ENCODE peak calls at places on chromosomes 5 and 9, in nine cellular contexts. I is H7; H is glutamatergic neuron; J is stimulated activated CD4-positive, alpha-beta T cell treated with anti-CD3 and anti-CD28 coated beads, Interleukin-1b, Interleukin-23, amount 100 ng/mL, for 48 hours; E is Calu3; L is epithelial cell of proximal tubule; M is C1 segment of cervical spinal cord; X is M059J; O is fibroblast of pulmonary artery. U is an unnamed sample.

GRCh38 chr9:75855509-75855908 is 35.0 kb upstream of the PCSK5 start:
- DNase-seq in O (peak; percentile 28), E (peak; percentile 22), M (no peak), J (no peak), I (peak; percentile 30), L (no peak), H (no peak), X (peak; percentile 8), U (peak; percentile 71)

GRCh38 chr5:24633705-24634325 is 11.0 kb downstream of the CDH10 start:
- DNase-seq in O (peak; percentile 53), L (no peak), I (no peak), H (no peak), X (peak; percentile 37), M (no peak), J (no peak), E (peak; percentile 35), U (peak; percentile 62)

GRCh38 chr5:42057254-42057690 is 132.2 kb downstream of the FBXO4 start:
- DNase-seq in H (peak; percentile 63), X (peak; percentile 50), I (peak; percentile 51), M (no peak), L (no peak), J (peak; percentile 49), O (peak; percentile 47), E (peak; percentile 66), U (peak; percentile 77)

GRCh38 chr5:6161257-6161656 is 217.1 kb downstream of the MED10 start:
- DNase-seq in J (no peak), O (no peak), X (no peak), E (no peak), I (no peak), M (no peak), H (no peak), L (no peak), U (no peak)

GRCh38 chr5:140108093-140109049 is 5.5 kb upstream of the PURA start:
- DNase-seq in X (peak; percentile 35), M (peak; percentile 24), I (peak; percentile 64), O (no peak), J (peak; percentile 20), E (peak; percentile 92), L (no peak), H (peak; percentile 39), U (peak; percentile 61)

GRCh38 chr5:137401946-137402345 is 97.2 kb downstream of the SPOCK1 start:
- DNase-seq in M (no peak), X (no peak), I (no peak), H (no peak), L (no peak), E (no peak), J (no peak), O (no peak), U (no peak)

GRCh38 chr9:109036744-109037680 is 23.7 kb upstream of the CTNNAL1 start:
- DNase-seq in I (no peak), H (no peak), O (no peak), L (no peak), M (no peak), E (no peak), J (no peak), X (peak; percentile 44), U (no peak)

GRCh38 chr5:97006454-97006853 is 70.6 kb downstream of the LNPEP start:
- DNase-seq in O (peak; percentile 10), M (no peak), E (no peak), L (no peak), J (no peak), X (no peak), I (no peak), H (no peak), U (no peak)

GRCh38 chr5:57007349-57007748 is 55.4 kb upstream of the MIER3 start:
- DNase-seq in H (no peak), O (no peak), X (no peak), J (no peak), I (no peak), L (no peak), E (no peak), M (no peak), U (no peak)